ENCODE peak calls at places on chromosomes 7 and 10, in six cellular contexts. G is Panc1, R is thoracic aorta, Z is lung, I is neuronal stem cell, N is GM23338. F is an unnamed sample.

GRCh38 chr7:129283938-129284337 is 59.1 kb downstream of the AHCYL2 start:
- DNase-seq in G (no peak), R (no peak), Z (no peak), I (no peak), N (no peak), F (no peak)

GRCh38 chr7:4931932-4932331 is 27.1 kb downstream of the MMD2 start:
- DNase-seq in G (no peak), R (no peak), Z (no peak), I (no peak), N (peak; percentile 72), F (no peak)

GRCh38 chr7:146175716-146176115 is 59.1 kb downstream of the CNTNAP2 start:
- DNase-seq in G (no peak), R (no peak), Z (no peak), I (no peak), N (no peak), F (no peak)

GRCh38 chr10:80515511-80515910 is 22.2 kb upstream of the SH2D4B start:
- DNase-seq in G (no peak), R (no peak), Z (no peak), I (no peak), N (no peak), F (no peak)

GRCh38 chr10:5563237-5563961 is 38.6 kb downstream of the CALML3 start:
- DNase-seq in G (no peak), R (no peak), Z (no peak), I (no peak), N (no peak), F (no peak)

GRCh38 chr7:38660427-38661099 is 29.4 kb upstream of the AMPH start:
- DNase-seq in G (peak; percentile 35), R (no peak), Z (no peak), I (peak; percentile 36), N (peak; percentile 84), F (peak; percentile 25)

GRCh38 chr7:132199626-132200025 is 376.6 kb downstream of the PLXNA4 start:
- DNase-seq in G (no peak), R (no peak), Z (no peak), I (no peak), N (no peak), F (no peak)

GRCh38 chr7:33832326-33832725 is 73.0 kb upstream of the BMPER start:
- DNase-seq in G (no peak), R (no peak), Z (no peak), I (no peak), N (no peak), F (no peak)

GRCh38 chr10:14466256-14466655 is 135.5 kb upstream of the FRMD4A start:
- DNase-seq in G (no peak), R (no peak), Z (no peak), I (no peak), N (no peak), F (no peak)

GRCh38 chr10:131082991-131083465 is 228.5 kb downstream of the TCERG1L start:
- DNase-seq in G (no peak), R (no peak), Z (no peak), I (no peak), N (no peak), F (no peak)

GRCh38 chr7:82443044-82443800 is at the start of gene CACNA2D1:
- DNase-seq in G (peak; percentile 2), R (no peak), Z (peak; percentile 31), I (peak; percentile 41), N (peak; percentile 60), F (no peak)

GRCh38 chr7:821688-822087 is 10.6 kb upstream of the SUN1 start:
- DNase-seq in G (no peak), R (no peak), Z (no peak), I (no peak), N (no peak), F (no peak)

GRCh38 chr7:351256-351655 is 61.3 kb downstream of the FOXL3 start:
- DNase-seq in G (no peak), R (no peak), Z (no peak), I (no peak), N (no peak), F (no peak)

GRCh38 chr7:140229101-140229525 is 52.3 kb upstream of the KDM7A start:
- DNase-seq in G (no peak), R (no peak), Z (no peak), I (no peak), N (no peak), F (no peak)

GRCh38 chr7:55413442-55413841 is 48.3 kb downstream of the LANCL2 start:
- DNase-seq in G (no peak), R (no peak), Z (no peak), I (no peak), N (no peak), F (no peak)

GRCh38 chr7:91292506-91292905 is 28.3 kb downstream of the FZD1 start:
- DNase-seq in G (no peak), R (no peak), Z (no peak), I (no peak), N (no peak), F (no peak)

GRCh38 chr7:28768577-28769147 is 189.5 kb downstream of the TRIL start:
- DNase-seq in G (no peak), R (no peak), Z (no peak), I (no peak), N (no peak), F (no peak)

GRCh38 chr7:128177768-128178550 is 63.1 kb upstream of the LEP start:
- DNase-seq in G (no peak), R (no peak), Z (no peak), I (no peak), N (no peak), F (no peak)

GRCh38 chr7:15686209-15686956 is at the start of gene MEOX2:
- DNase-seq in G (no peak), R (no peak), Z (peak; percentile 57), I (peak; percentile 44), N (peak; percentile 63), F (no peak)

GRCh38 chr7:97342512-97342911 is 225.0 kb downstream of the SDHAF3 start:
- DNase-seq in G (no peak), R (no peak), Z (no peak), I (no peak), N (no peak), F (no peak)

GRCh38 chr7:117716707-117717294 is 156.4 kb downstream of the CTTNBP2 start:
- DNase-seq in G (no peak), R (no peak), Z (no peak), I (no peak), N (no peak), F (no peak)

GRCh38 chr10:28559661-28560060 is 26.7 kb downstream of the WAC start:
- DNase-seq in G (no peak), R (no peak), Z (no peak), I (peak; percentile 75), N (peak; percentile 68), F (no peak)

GRCh38 chr7:32221756-32222155 is 151.5 kb upstream of the PDE1C start:
- DNase-seq in G (no peak), R (no peak), Z (no peak), I (no peak), N (no peak), F (no peak)

GRCh38 chr7:71633571-71634008 is 501.6 kb downstream of the GALNT17 start:
- DNase-seq in G (peak; percentile 93), R (no peak), Z (no peak), I (no peak), N (peak; percentile 75), F (no peak)

GRCh38 chr7:150329331-150330106 is 6.2 kb upstream of the ACTR3C start:
- DNase-seq in G (no peak), R (no peak), Z (no peak), I (no peak), N (peak; percentile 93), F (peak; percentile 64)

GRCh38 chr7:37201003-37201875 is 247.4 kb downstream of the ELMO1 start:
- DNase-seq in G (no peak), R (peak; percentile 45), Z (peak; percentile 82), I (peak; percentile 70), N (peak; percentile 90), F (peak; percentile 78)

GRCh38 chr7:68684246-68684850 is 913.9 kb upstream of the AUTS2 start:
- DNase-seq in G (no peak), R (no peak), Z (no peak), I (peak; percentile 15), N (no peak), F (no peak)

GRCh38 chr10:100148353-100149211 is 37.2 kb downstream of the ERLIN1 start:
- DNase-seq in G (peak; percentile 51), R (no peak), Z (no peak), I (no peak), N (no peak), F (no peak)

GRCh38 chr10:12164085-12164484 is 31.6 kb downstream of the NUDT5 start:
- DNase-seq in G (no peak), R (no peak), Z (no peak), I (no peak), N (no peak), F (no peak)

GRCh38 chr10:4488924-4489323 is 337.1 kb upstream of the AKR1E2 start:
- DNase-seq in G (no peak), R (no peak), Z (no peak), I (no peak), N (no peak), F (no peak)

GRCh38 chr7:55370001-55370400 is 4.9 kb downstream of the LANCL2 start:
- DNase-seq in G (no peak), R (no peak), Z (no peak), I (no peak), N (no peak), F (no peak)

DNA sequence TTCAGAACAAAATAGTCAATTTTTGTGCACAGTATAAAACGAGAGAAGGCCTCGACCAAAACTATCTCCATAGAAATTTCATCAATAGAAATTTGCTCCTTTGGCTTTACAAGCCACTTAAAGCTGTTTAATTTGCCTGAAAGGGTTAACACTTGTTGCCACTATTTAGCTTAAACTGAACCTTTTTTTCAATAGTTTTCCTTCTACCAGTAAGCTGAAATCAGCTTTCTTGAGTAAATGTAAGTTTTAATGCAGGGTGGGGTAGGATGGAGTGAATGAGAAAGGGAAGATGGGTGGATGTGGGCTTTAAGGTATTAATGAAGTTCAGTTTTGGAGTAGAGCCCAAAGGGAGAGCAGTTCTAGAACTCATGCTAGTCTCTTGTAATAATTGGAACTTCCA is 39.5 kb downstream of the ARL4A start:
- DNase-seq in G (no peak), R (no peak), Z (no peak), I (no peak), N (no peak), F (no peak)
- H3K4me3 ChIP-seq in G (no peak overlapping the region), R (no peak overlapping the region), Z (no peak overlapping the region), I (no peak overlapping the region), N (no peak overlapping the region), F (no peak overlapping the region)

DNA sequence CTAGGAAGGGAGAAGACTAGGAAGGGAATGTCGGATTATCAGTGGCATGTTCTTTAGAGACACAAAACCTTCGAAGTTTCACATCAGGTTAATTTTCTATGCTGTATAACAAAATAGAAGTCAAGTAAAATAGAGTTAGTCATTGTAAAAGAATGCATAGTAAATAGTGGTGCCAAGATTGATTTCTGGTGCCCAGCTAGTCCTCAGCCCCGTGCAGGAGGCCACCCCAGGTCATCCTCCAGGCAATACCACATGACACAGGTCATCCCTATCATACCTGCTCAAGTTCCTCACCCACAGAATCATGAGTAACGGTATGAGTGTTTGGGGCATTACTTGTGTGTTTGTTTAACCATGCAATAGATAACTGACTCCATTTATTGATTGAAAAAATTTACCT is 194.0 kb downstream of the PLPP4 start:
- DNase-seq in G (no peak), R (no peak), Z (no peak), I (no peak), N (no peak), F (no peak)
- H3K4me1 ChIP-seq in G (no peaks in the 10 kb centered on the region), R (no peaks in the 10 kb centered on the region), Z (no peaks in the 10 kb centered on the region), I (peaks cover 2% of the 10 kb centered on the region), N (peaks cover 9% of the 10 kb centered on the region), F (peaks cover 2% of the 10 kb centered on the region)

GRCh38 chr7:51590746-51591145 is 274.1 kb upstream of the COBL start:
- DNase-seq in G (no peak), R (no peak), Z (no peak), I (no peak), N (peak; percentile 57), F (peak; percentile 48)
- H3K27me3 ChIP-seq in G (no peaks in the 10 kb centered on the region), R (no peaks in the 10 kb centered on the region), Z (no peaks in the 10 kb centered on the region), I (no peaks in the 10 kb centered on the region), N (no peaks in the 10 kb centered on the region), F (no peaks in the 10 kb centered on the region)

GRCh38 chr7:98616381-98617050 is 569 bp upstream of the NPTX2 start:
- DNase-seq in G (no peak), R (no peak), Z (no peak), I (no peak), N (peak; percentile 67), F (no peak)
- H3K4me3 ChIP-seq in G (no peak overlapping the region), R (peak overlapping the region; percentile 79), Z (no peak overlapping the region), I (peak overlapping the region; percentile 19), N (peak overlapping the region; percentile 77), F (peak overlapping the region; percentile 54)

F was measured in iPS DF 6.9.